ENCODE peak calls at places on chromosomes 7 and 10, in five cellular contexts. K, O, S, R and Q are unnamed samples.

GRCh38 chr7:78134256-78134655 is 335.7 kb downstream of the PHTF2 start:
- DNase-seq in K (no peak), O (no peak), S (no peak), R (no peak), Q (peak)

GRCh38 chr7:4268040-4268965 is 413.8 kb upstream of the FOXK1 start:
- DNase-seq in K (no peak), O (no peak), S (no peak), R (no peak), Q (no peak)

GRCh38 chr10:64320448-64320847 is 799.2 kb downstream of the REEP3 start:
- DNase-seq in K (no peak), O (no peak), S (no peak), R (no peak), Q (no peak)

GRCh38 chr7:148124477-148124876 is 466.1 kb upstream of the C7orf33 start:
- DNase-seq in K (no peak), O (no peak), S (no peak), R (no peak), Q (no peak)

GRCh38 chr7:38411404-38411803 is 138.0 kb upstream of the TARP start:
- DNase-seq in K (no peak), O (no peak), S (no peak), R (no peak), Q (peak)

GRCh38 chr10:126749030-126749655 is 78.7 kb upstream of the C10orf90 start:
- DNase-seq in K (peak), O (peak), S (peak), R (no peak), Q (peak)

GRCh38 chr10:132539431-132539839 is 1.8 kb downstream of the INPP5A start:
- DNase-seq in K (no peak), O (peak), S (no peak), R (no peak), Q (no peak)

GRCh38 chr7:37545619-37546356 is 97.1 kb upstream of the ELMO1 start:
- DNase-seq in K (no peak), O (no peak), S (no peak), R (no peak), Q (no peak)

GRCh38 chr7:55641273-55641691 is 69.0 kb upstream of the VOPP1 start:
- DNase-seq in K (peak), O (peak), S (peak), R (peak), Q (peak)

GRCh38 chr7:1246170-1246870 is 13.6 kb downstream of the UNCX start:
- DNase-seq in K (no peak), O (no peak), S (no peak), R (no peak), Q (no peak)

GRCh38 chr7:66693331-66693730 is 47.2 kb upstream of the RABGEF1 start:
- DNase-seq in K (no peak), O (no peak), S (no peak), R (no peak), Q (no peak)

GRCh38 chr7:110595694-110596093 is 495.2 kb upstream of the LRRN3 start:
- DNase-seq in K (no peak), O (no peak), S (no peak), R (no peak), Q (no peak)

GRCh38 chr7:105794741-105795729 is 81.4 kb downstream of the ATXN7L1 start:
- DNase-seq in K (no peak), O (no peak), S (no peak), R (no peak), Q (peak)

GRCh38 chr10:49138361-49138891 is 4.6 kb upstream of the FAM170B start:
- DNase-seq in K (no peak), O (no peak), S (no peak), R (no peak), Q (no peak)

GRCh38 chr7:113730309-113730955 is 188.4 kb downstream of the PPP1R3A start:
- DNase-seq in K (no peak), O (no peak), S (no peak), R (no peak), Q (peak)

GRCh38 chr10:34792881-34793280 is 22.2 kb downstream of the PARD3 start:
- DNase-seq in K (no peak), O (no peak), S (no peak), R (no peak), Q (no peak)

GRCh38 chr7:38940774-38941173 is 31.8 kb upstream of the VPS41 start:
- DNase-seq in K (no peak), O (no peak), S (no peak), R (no peak), Q (peak)

GRCh38 chr7:98946389-98946788 is 68.1 kb downstream of the TRRAP start:
- DNase-seq in K (no peak), O (no peak), S (no peak), R (no peak), Q (no peak)

GRCh38 chr7:143288836-143289235 is 685 bp downstream of the CASP2 start:
- DNase-seq in K (no peak), O (no peak), S (no peak), R (no peak), Q (peak)

GRCh38 chr10:34719746-34720145 is 95.3 kb downstream of the PARD3 start:
- DNase-seq in K (no peak), O (no peak), S (no peak), R (no peak), Q (peak)

GRCh38 chr10:124799196-124799595 is 2.4 kb upstream of the ABRAXAS2 start:
- DNase-seq in K (no peak), O (no peak), S (no peak), R (no peak), Q (no peak)

GRCh38 chr7:80387634-80388033 is 124.2 kb downstream of the GNAT3 start:
- DNase-seq in K (no peak), O (no peak), S (no peak), R (no peak), Q (peak)

GRCh38 chr10:86295351-86295750 is 71.2 kb downstream of the GRID1 start:
- DNase-seq in K (no peak), O (no peak), S (no peak), R (no peak), Q (no peak)

GRCh38 chr7:77995717-77996116 is 197.1 kb downstream of the PHTF2 start:
- DNase-seq in K (no peak), O (no peak), S (no peak), R (no peak), Q (no peak)

GRCh38 chr7:39085590-39086049 is 107.9 kb downstream of the POU6F2 start:
- DNase-seq in K (no peak), O (no peak), S (no peak), R (no peak), Q (peak)

GRCh38 chr7:47844311-47844710 is 104.0 kb downstream of the PKD1L1 start:
- DNase-seq in K (no peak), O (no peak), S (no peak), R (no peak), Q (peak)

GRCh38 chr10:31593124-31593523 is 274.1 kb downstream of the ZEB1 start:
- DNase-seq in K (no peak), O (no peak), S (no peak), R (no peak), Q (peak)

GRCh38 chr7:18352339-18353255 is 143.0 kb upstream of the HDAC9 start:
- DNase-seq in K (peak), O (peak), S (peak), R (no peak), Q (peak)

GRCh38 chr10:93096901-93097300 is 23.2 kb downstream of the CYP26A1 start:
- DNase-seq in K (no peak), O (no peak), S (no peak), R (no peak), Q (no peak)

GRCh38 chr7:157412021-157412443 is 75.2 kb downstream of the DNAJB6 start:
- DNase-seq in K (no peak), O (peak), S (no peak), R (peak), Q (peak)

GRCh38 chr10:132187421-132188138 is 832 bp downstream of the DPYSL4 start:
- DNase-seq in K (no peak), O (no peak), S (no peak), R (no peak), Q (no peak)

GRCh38 chr7:152884321-152884720 is 124.8 kb downstream of the ACTR3B start:
- DNase-seq in K (no peak), O (no peak), S (no peak), R (no peak), Q (no peak)

GRCh38 chr10:71210031-71210871 is 2.1 kb upstream of the UNC5B start:
- DNase-seq in K (no peak), O (no peak), S (no peak), R (no peak), Q (no peak)